ENCODE peak calls at places on chromosomes 2 and 18, in five cellular contexts. W, D, S, T and U are unnamed samples.
A peak's percentile ranks its signal among the peaks of the same experiment; 100 is the strongest.

GRCh38 chr2:174965992-174966789 is 39.0 kb downstream of the CHN1 start:
- DNase-seq in T (no peak), S (no peak), W (no peak), D (peak; percentile 42), U (no peak)

GRCh38 chr18:36392888-36393287 is 95.4 kb downstream of the FHOD3 start:
- DNase-seq in T (no peak), S (no peak), W (no peak), D (no peak), U (no peak)

GRCh38 chr2:226362991-226363390 is 436.6 kb downstream of the IRS1 start:
- DNase-seq in D (peak; percentile 80), W (no peak), S (no peak), T (no peak), U (no peak)

GRCh38 chr2:218569661-218570500 is 1.2 kb downstream of the CNOT9 start:
- DNase-seq in D (peak; percentile 67), S (no peak), T (peak; percentile 24), W (no peak), U (peak; percentile 34)

GRCh38 chr2:45808294-45808693 is 156.8 kb downstream of the PRKCE start:
- DNase-seq in D (no peak), W (no peak), T (no peak), S (no peak), U (no peak)

GRCh38 chr2:27832396-27832795 is 57.8 kb downstream of the RBKS start:
- DNase-seq in T (no peak), D (peak; percentile 65), S (no peak), W (no peak), U (no peak)

GRCh38 chr2:234164499-234165409 is 114.3 kb downstream of the SPP2 start:
- DNase-seq in W (peak; percentile 9), T (no peak), S (no peak), D (no peak), U (no peak)

GRCh38 chr2:148901142-148901541 is 26.1 kb downstream of the KIF5C start:
- DNase-seq in D (no peak), W (no peak), S (no peak), T (no peak), U (no peak)

GRCh38 chr2:31248139-31248538 is 14.2 kb downstream of the EHD3 start:
- DNase-seq in D (no peak), S (no peak), T (no peak), W (no peak), U (no peak)

GRCh38 chr18:39348757-39349156 is 1783.2 kb upstream of the CELF4 start:
- DNase-seq in W (no peak), T (no peak), D (no peak), S (no peak), U (no peak)

GRCh38 chr2:71604709-71605085 is 151.3 kb downstream of the DYSF start:
- DNase-seq in D (no peak), S (no peak), T (no peak), W (no peak), U (no peak)

GRCh38 chr18:31626409-31626808 is 34.7 kb downstream of the TTR start:
- DNase-seq in W (no peak), D (no peak), T (no peak), S (no peak), U (peak; percentile 30)

GRCh38 chr2:26396734-26397298 is 4.9 kb upstream of the DRC1 start:
- DNase-seq in D (no peak), W (no peak), S (peak; percentile 60), T (no peak), U (no peak)

GRCh38 chr18:65725421-65726050 is 25.3 kb upstream of the CDH7 start:
- DNase-seq in D (no peak), T (peak; percentile 50), S (no peak), W (no peak), U (peak; percentile 16)

GRCh38 chr2:190318931-190319556 is 582 bp downstream of the HIBCH start:
- DNase-seq in D (peak; percentile 12), W (no peak), S (no peak), T (peak; percentile 22), U (no peak)

GRCh38 chr2:1824202-1824905 is 80.0 kb upstream of the PXDN start:
- DNase-seq in W (no peak), T (no peak), D (no peak), S (no peak), U (no peak)

GRCh38 chr2:168632733-168633132 is 169.7 kb upstream of the NOSTRIN start:
- DNase-seq in W (no peak), S (no peak), T (peak; percentile 43), D (peak; percentile 59), U (no peak)

GRCh38 chr2:235921508-235922260 is 246.5 kb downstream of the GBX2 start:
- DNase-seq in S (no peak), W (no peak), D (no peak), T (no peak), U (peak; percentile 89)

GRCh38 chr18:32372381-32373061 is 98.2 kb downstream of the GAREM1 start:
- DNase-seq in D (no peak), S (no peak), W (no peak), T (no peak), U (peak; percentile 94)

GRCh38 chr2:151947524-151948165 is 119.4 kb upstream of the ARL5A start:
- DNase-seq in S (no peak), T (no peak), D (no peak), W (no peak), U (no peak)

GRCh38 chr2:173568054-173568453 is 213.4 kb downstream of the CDCA7 start:
- DNase-seq in W (no peak), T (peak; percentile 6), D (no peak), S (peak; percentile 29), U (peak; percentile 23)

GRCh38 chr2:183927367-183928355 is 670.7 kb upstream of the ZNF804A start:
- DNase-seq in W (no peak), D (peak; percentile 12), S (no peak), T (no peak), U (no peak)

GRCh38 chr2:88265352-88265960 is 95.3 kb downstream of the THNSL2 start:
- DNase-seq in S (peak; percentile 39), W (peak; percentile 40), D (peak; percentile 5), T (no peak), U (peak; percentile 86)

GRCh38 chr2:111169924-111170323 is 49.2 kb downstream of the BCL2L11 start:
- DNase-seq in D (no peak), T (no peak), S (no peak), W (no peak), U (no peak)

GRCh38 chr2:3476386-3477033 is 42.8 kb downstream of the ADI1 start:
- DNase-seq in T (no peak), D (peak; percentile 59), W (no peak), S (no peak), U (peak; percentile 56)

GRCh38 chr18:12254137-12254819 is at the start of gene CIDEA:
- DNase-seq in D (no peak), T (no peak), W (no peak), S (peak; percentile 31), U (no peak)

GRCh38 chr2:84077504-84077903 is 381.6 kb downstream of the SUCLG1 start:
- DNase-seq in S (peak; percentile 31), D (no peak), T (peak; percentile 5), W (no peak), U (peak; percentile 20)

GRCh38 chr2:82913566-82913965 is 1545.5 kb downstream of the SUCLG1 start:
- DNase-seq in W (no peak), D (no peak), S (no peak), T (no peak), U (no peak)

DNA sequence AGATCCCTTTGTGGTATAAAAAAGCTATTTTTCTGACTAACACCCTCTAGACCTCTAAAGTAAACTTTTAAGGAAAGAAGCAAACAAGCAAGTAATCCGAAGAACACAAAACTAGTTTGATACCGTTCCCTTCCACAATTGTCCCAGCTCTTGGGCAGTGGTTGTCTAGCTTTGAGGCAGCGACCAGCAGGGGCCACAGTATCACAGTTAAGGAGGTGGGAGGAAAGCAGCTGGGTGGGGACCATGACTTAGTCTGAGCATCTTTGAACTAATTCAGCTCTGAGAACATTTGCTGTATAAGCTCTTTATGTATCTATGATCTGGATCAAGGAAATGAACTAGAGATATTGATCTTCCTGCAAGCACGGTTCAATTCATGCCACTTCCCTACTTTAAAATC is 51.0 kb downstream of the SF3B1 start:
- DNase-seq in S (no peak), T (no peak), D (no peak), W (no peak), U (no peak)
- TF ChIP-seq MXI1 in S (no peak), T (no peak), D (no peak), W (no peak), U (no peak)

GRCh38 chr2:16154061-16154460 is 213.7 kb downstream of the MYCN start:
- DNase-seq in W (no peak), S (no peak), D (no peak), T (no peak), U (no peak)

GRCh38 chr2:16151651-16152050 is 211.3 kb downstream of the MYCN start:
- DNase-seq in S (no peak), W (no peak), T (no peak), D (no peak), U (no peak)

GRCh38 chr2:16153754-16154035 is 213.3 kb downstream of the MYCN start:
- DNase-seq in W (no peak), T (no peak), S (no peak), D (no peak), U (no peak)

GRCh38 chr2:16152101-16152927 is 212.0 kb downstream of the MYCN start:
- DNase-seq in S (no peak), W (no peak), D (no peak), T (no peak), U (no peak)

GRCh38 chr2:16152928-16153753 is 212.8 kb downstream of the MYCN start:
- DNase-seq in W (no peak), T (no peak), S (no peak), D (no peak), U (no peak)
- TF ChIP-seq MXI1 in W (no peak), T (no peak), S (no peak), D (no peak), U (no peak)

GRCh38 chr2:223921204-223921603 is 23.9 kb downstream of the WDFY1 start:
- DNase-seq in D (no peak), W (no peak), T (no peak), S (no peak), U (no peak)

GRCh38 chr2:223928113-223929006 is 16.8 kb downstream of the WDFY1 start:
- DNase-seq in D (no peak), W (no peak), T (no peak), S (no peak), U (no peak)

GRCh38 chr2:223922308-223922707 is 22.8 kb downstream of the WDFY1 start:
- DNase-seq in T (no peak), S (no peak), D (no peak), W (no peak), U (no peak)

GRCh38 chr2:223923976-223924375 is 21.2 kb downstream of the WDFY1 start:
- DNase-seq in W (no peak), T (no peak), D (no peak), S (no peak), U (no peak)

GRCh38 chr2:223925106-223925505 is 20.0 kb downstream of the WDFY1 start:
- DNase-seq in S (no peak), T (no peak), D (peak; percentile 77), W (no peak), U (no peak)
- TF ChIP-seq MXI1 in S (no peak), T (no peak), D (no peak), W (no peak), U (no peak)

GRCh38 chr2:37919631-37920032 is 5.5 kb upstream of the RMDN2 start:
- DNase-seq in W (no peak), S (no peak), T (peak; percentile 49), D (no peak), U (peak; percentile 95)
- TF ChIP-seq MXI1 in W (no peak), S (no peak), T (no peak), D (no peak), U (no peak)

GRCh38 chr2:241762933-241763369 is 13.7 kb upstream of the GAL3ST2 start:
- DNase-seq in W (peak; percentile 21), D (no peak), T (peak; percentile 45), S (peak; percentile 43), U (no peak)
- TF ChIP-seq MXI1 in W (no peak), D (no peak), T (no peak), S (no peak), U (no peak)